ENCODE peak calls at places on chromosomes 2 and 18, in four cellular contexts. J is fibroblast of lung, L is psoas muscle, A is ovary. Q is an unnamed sample.

GRCh38 chr18:50008306-50008705 is 186.6 kb downstream of the MYO5B start:
- DNase-seq in A (no peak), J (no peak), L (no peak), Q (no peak)

GRCh38 chr2:241865957-241866858 is 3.3 kb upstream of the RTP5 start:
- DNase-seq in J (no peak), A (no peak), L (peak; percentile 12), Q (no peak)

GRCh38 chr2:157875720-157876065 is 437 bp downstream of the ACVR1 start:
- DNase-seq in L (no peak), J (no peak), A (peak; percentile 74), Q (no peak)

GRCh38 chr18:32907656-32908441 is 135.0 kb upstream of the KLHL14 start:
- DNase-seq in A (no peak), J (no peak), L (no peak), Q (no peak)

GRCh38 chr2:96317584-96317997 is 7.5 kb upstream of the ITPRIPL1 start:
- DNase-seq in L (no peak), J (no peak), A (no peak), Q (no peak)

GRCh38 chr2:178298785-178299212 is 104.5 kb downstream of the OSBPL6 start:
- DNase-seq in A (no peak), J (peak; percentile 24), L (no peak), Q (no peak)

GRCh38 chr2:241931084-241931975 is 61.8 kb downstream of the RTP5 start:
- DNase-seq in L (no peak), J (no peak), A (no peak), Q (no peak)

GRCh38 chr2:149902104-149902503 is 314.5 kb upstream of the MMADHC start:
- DNase-seq in A (no peak), L (peak; percentile 44), J (no peak), Q (no peak)

GRCh38 chr2:138180691-138181386 is 216.6 kb downstream of the HNMT start:
- DNase-seq in J (peak; percentile 10), L (no peak), A (no peak), Q (no peak)

GRCh38 chr2:66813976-66814375 is 379.1 kb downstream of the MEIS1 start:
- DNase-seq in L (no peak), A (no peak), J (no peak), Q (no peak)

GRCh38 chr2:25349397-25349796 is 7.7 kb upstream of the DNMT3A start:
- DNase-seq in J (peak; percentile 63), A (no peak), L (peak; percentile 19), Q (no peak)

GRCh38 chr2:206846854-206847834 is 81.7 kb downstream of the FASTKD2 start:
- DNase-seq in A (no peak), L (no peak), J (no peak), Q (no peak)

GRCh38 chr2:109247340-109247739 is 118.3 kb downstream of the SH3RF3 start:
- DNase-seq in J (no peak), L (no peak), A (no peak), Q (no peak)

GRCh38 chr2:161063074-161063945 is 96.9 kb upstream of the TANK start:
- DNase-seq in J (peak; percentile 90), A (peak; percentile 70), L (peak; percentile 68), Q (peak; percentile 58)

GRCh38 chr2:219358170-219359075 is 25.9 kb upstream of the RESP18 start:
- DNase-seq in A (no peak), L (no peak), J (no peak), Q (no peak)

DNA sequence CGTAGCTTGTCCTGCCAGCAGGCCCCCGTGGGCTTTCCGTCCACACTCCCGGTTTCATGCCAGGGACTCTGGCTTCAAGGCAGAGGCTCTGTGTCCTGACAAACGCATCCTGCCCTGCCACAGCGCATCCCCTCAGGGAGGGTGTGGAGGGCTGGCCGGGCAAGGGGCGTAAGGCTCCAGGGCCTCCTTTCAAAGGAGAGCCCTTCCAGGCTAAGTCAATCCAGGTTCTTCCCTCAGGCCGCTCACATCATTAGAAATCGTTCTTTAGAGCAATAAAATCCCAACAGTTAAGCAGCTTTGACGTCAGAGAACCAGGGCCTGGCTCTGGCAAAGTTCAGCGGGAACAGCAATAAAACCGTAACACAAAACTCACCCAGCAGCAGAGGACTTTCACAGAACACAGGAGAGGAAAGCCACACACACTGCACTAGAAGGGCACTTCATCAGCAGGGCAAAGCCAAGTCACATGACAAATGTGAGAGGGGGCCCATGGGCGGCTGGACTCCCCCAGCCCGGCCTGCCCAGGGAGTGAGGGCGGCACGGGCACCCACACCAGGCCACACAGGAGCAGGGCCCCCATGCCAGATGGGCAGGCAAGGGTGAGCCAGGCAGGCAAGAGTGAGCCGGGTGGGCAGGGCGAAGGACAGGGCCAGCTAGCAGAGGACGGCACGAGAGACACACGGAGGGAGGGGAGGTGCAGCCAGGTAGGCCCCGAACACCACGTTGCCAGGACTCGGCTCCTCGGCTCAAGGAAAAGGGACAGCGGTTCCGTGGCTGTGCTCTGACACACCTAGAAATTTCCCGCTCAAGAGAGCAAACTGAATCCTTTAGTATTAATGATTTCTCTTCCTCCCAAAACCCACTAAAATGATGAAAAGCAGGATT is 52.0 kb downstream of the HDAC4 start:
- DNase-seq in L (no peak), A (no peak), J (no peak), Q (no peak)
- H3K27ac ChIP-seq in L (no peak overlapping the region), A (no peak overlapping the region), J (no peak overlapping the region), Q (no peak overlapping the region)

GRCh38 chr2:174595415-174595814 is 2.2 kb downstream of the WIPF1 start:
- DNase-seq in L (no peak), A (no peak), J (no peak), Q (no peak)

GRCh38 chr2:174595904-174596397 is 1.7 kb downstream of the WIPF1 start:
- DNase-seq in J (no peak), A (no peak), L (no peak), Q (no peak)

GRCh38 chr2:174596994-174597346 is 634 bp downstream of the WIPF1 start:
- DNase-seq in L (no peak), J (no peak), A (no peak), Q (no peak)

GRCh38 chr2:174599310-174599941 is 1.8 kb upstream of the WIPF1 start:
- DNase-seq in A (no peak), L (no peak), J (no peak), Q (no peak)

GRCh38 chr2:174597347-174598047 is at the start of gene WIPF1:
- DNase-seq in A (peak; percentile 32), L (no peak), J (peak; percentile 78), Q (no peak)
- H3K4me1 ChIP-seq in A (peaks cover 4% of the 10 kb centered on the region), L (no peaks in the 10 kb centered on the region), J (peaks cover 19% of the 10 kb centered on the region), Q (peaks cover 2% of the 10 kb centered on the region)

GRCh38 chr18:7116832-7117389 is 686 bp downstream of the LAMA1 start:
- DNase-seq in J (no peak), A (peak; percentile 31), L (peak; percentile 17), Q (no peak)
- H3K4me3 ChIP-seq in J (peak overlapping the region; percentile 55), A (peak overlapping the region; percentile 24), L (peak overlapping the region; percentile 66), Q (peak overlapping the region; percentile 86)

GRCh38 chr2:172889767-172890430 is 154.3 kb downstream of the RAPGEF4 start:
- DNase-seq in A (no peak), L (no peak), J (no peak), Q (no peak)
- H3K27ac ChIP-seq in A (no peak overlapping the region), L (no peak overlapping the region), J (no peak overlapping the region), Q (no peak overlapping the region)

GRCh38 chr2:226116346-226116745 is 683.3 kb downstream of the IRS1 start:
- DNase-seq in L (no peak), J (no peak), A (no peak), Q (no peak)
- H3K4me1 ChIP-seq in L (peaks cover 16% of the 10 kb centered on the region), J (peaks cover 23% of the 10 kb centered on the region), A (no peaks in the 10 kb centered on the region), Q (no peaks in the 10 kb centered on the region)

GRCh38 chr18:23332356-23332755 is 120.7 kb upstream of the RIOK3 start:
- DNase-seq in L (no peak), J (no peak), A (no peak), Q (no peak)

GRCh38 chr18:23331091-23331920 is 121.8 kb upstream of the RIOK3 start:
- DNase-seq in J (no peak), L (no peak), A (no peak), Q (no peak)

GRCh38 chr18:23333827-23334226 is 119.3 kb upstream of the RIOK3 start:
- DNase-seq in J (no peak), L (no peak), A (no peak), Q (no peak)

GRCh38 chr18:23334569-23334968 is 118.5 kb upstream of the RIOK3 start:
- DNase-seq in L (no peak), A (no peak), J (no peak), Q (no peak)

DNA sequence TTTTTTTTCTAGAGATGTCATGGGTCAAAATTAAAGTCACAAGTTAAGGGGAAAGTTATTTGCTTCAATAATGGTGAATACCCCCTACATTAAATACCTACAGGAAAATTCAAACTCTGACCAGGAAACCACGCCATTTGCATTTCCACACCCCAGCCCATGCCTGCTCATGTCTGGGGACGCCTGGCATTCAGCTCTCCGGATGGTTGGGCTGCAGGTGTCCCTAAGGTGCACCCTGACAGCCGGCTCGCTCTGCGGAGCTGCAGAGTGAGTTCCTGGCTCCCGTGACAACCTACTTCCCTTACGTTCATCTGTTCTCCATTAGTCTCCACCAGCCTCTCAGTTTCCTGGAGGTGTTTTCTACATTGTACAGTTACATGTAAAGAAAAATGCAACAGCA is 122.7 kb upstream of the RIOK3 start:
- DNase-seq in J (no peak), L (no peak), A (no peak), Q (no peak)
- H3K4me3 ChIP-seq in J (no peak overlapping the region), L (no peak overlapping the region), A (no peak overlapping the region), Q (no peak overlapping the region)

GRCh38 chr2:74201196-74201595 is 2.8 kb downstream of the MTHFD2 start:
- DNase-seq in L (no peak), J (no peak), A (no peak), Q (no peak)
- H3K27ac ChIP-seq in L (peak overlapping the region; percentile 91), J (no peak overlapping the region), A (no peak overlapping the region), Q (no peak overlapping the region)

GRCh38 chr2:200377774-200378336 is 71.4 kb downstream of the SPATS2L start:
- DNase-seq in L (no peak), A (no peak), J (no peak), Q (no peak)

GRCh38 chr2:200378652-200379290 is 72.3 kb downstream of the SPATS2L start:
- DNase-seq in A (no peak), L (no peak), J (peak; percentile 87), Q (no peak)

GRCh38 chr2:200380139-200380561 is 73.7 kb downstream of the SPATS2L start:
- DNase-seq in L (no peak), A (no peak), J (no peak), Q (no peak)

GRCh38 chr2:200380833-200381542 is 74.5 kb downstream of the SPATS2L start:
- DNase-seq in L (no peak), J (peak; percentile 82), A (no peak), Q (no peak)

GRCh38 chr2:200379481-200380120 is 73.1 kb downstream of the SPATS2L start:
- DNase-seq in J (no peak), L (no peak), A (no peak), Q (no peak)
- H3K4me1 ChIP-seq in J (peaks cover 38% of the 10 kb centered on the region), L (peaks cover 41% of the 10 kb centered on the region), A (peaks cover 28% of the 10 kb centered on the region), Q (peaks cover 14% of the 10 kb centered on the region)

GRCh38 chr2:169397697-169398096 is 35.4 kb upstream of the LRP2 start:
- DNase-seq in A (no peak), L (no peak), J (peak; percentile 11), Q (no peak)
- H3K4me3 ChIP-seq in A (no peak overlapping the region), L (no peak overlapping the region), J (no peak overlapping the region), Q (no peak overlapping the region)